ENCODE peak calls at places on chromosomes 2 and 18, in eight cellular contexts. One of them, this sample, is unnamed.

GRCh38 chr2:162232611-162233115 is 10.6 kb downstream of the FAP start:
- DNase-seq in A549: no peak
- DNase-seq in neural progenitor cell: no peak
- DNase-seq in fibroblast of mammary gland: no peak
- DNase-seq in transverse colon: no peak
- DNase-seq in HL-60: no peak
- DNase-seq in CD8-positive, alpha-beta T cell: no peak
- DNase-seq in cardiac muscle cell: no peak
- DNase-seq in this sample: no peak

GRCh38 chr2:226427538-226428307 is 371.9 kb downstream of the IRS1 start:
- DNase-seq in A549: peak; percentile 17
- DNase-seq in cardiac muscle cell: peak; percentile 80
- DNase-seq in transverse colon: no peak
- DNase-seq in fibroblast of mammary gland: peak; percentile 96
- DNase-seq in neural progenitor cell: no peak
- DNase-seq in HL-60: no peak
- DNase-seq in CD8-positive, alpha-beta T cell: no peak
- DNase-seq in this sample: peak; percentile 81

GRCh38 chr2:120758181-120759048 is 22.7 kb downstream of the GLI2 start:
- DNase-seq in neural progenitor cell: peak; percentile 64
- DNase-seq in transverse colon: no peak
- DNase-seq in CD8-positive, alpha-beta T cell: no peak
- DNase-seq in A549: no peak
- DNase-seq in cardiac muscle cell: peak; percentile 97
- DNase-seq in fibroblast of mammary gland: peak; percentile 87
- DNase-seq in HL-60: no peak
- DNase-seq in this sample: peak; percentile 97

GRCh38 chr18:370753-371615 is 103.1 kb upstream of the THOC1 start:
- DNase-seq in cardiac muscle cell: no peak
- DNase-seq in fibroblast of mammary gland: no peak
- DNase-seq in HL-60: no peak
- DNase-seq in neural progenitor cell: no peak
- DNase-seq in A549: no peak
- DNase-seq in CD8-positive, alpha-beta T cell: no peak
- DNase-seq in transverse colon: no peak
- DNase-seq in this sample: no peak

GRCh38 chr2:237512774-237513466 is 25.9 kb downstream of the MLPH start:
- DNase-seq in HL-60: peak; percentile 78
- DNase-seq in neural progenitor cell: peak; percentile 74
- DNase-seq in A549: peak; percentile 72
- DNase-seq in transverse colon: peak; percentile 88
- DNase-seq in cardiac muscle cell: peak; percentile 91
- DNase-seq in fibroblast of mammary gland: peak; percentile 88
- DNase-seq in CD8-positive, alpha-beta T cell: peak; percentile 60
- DNase-seq in this sample: peak; percentile 91

GRCh38 chr18:78727877-78728276 is 251.7 kb upstream of the SALL3 start:
- DNase-seq in cardiac muscle cell: no peak
- DNase-seq in neural progenitor cell: no peak
- DNase-seq in CD8-positive, alpha-beta T cell: no peak
- DNase-seq in HL-60: no peak
- DNase-seq in transverse colon: no peak
- DNase-seq in A549: no peak
- DNase-seq in fibroblast of mammary gland: no peak
- DNase-seq in this sample: no peak

GRCh38 chr2:127398239-127398590 is 10.4 kb upstream of the MAP3K2 start:
- DNase-seq in CD8-positive, alpha-beta T cell: no peak
- DNase-seq in transverse colon: peak; percentile 88
- DNase-seq in HL-60: peak; percentile 53
- DNase-seq in A549: peak; percentile 95
- DNase-seq in fibroblast of mammary gland: peak; percentile 93
- DNase-seq in cardiac muscle cell: peak; percentile 87
- DNase-seq in neural progenitor cell: no peak
- DNase-seq in this sample: peak; percentile 89

GRCh38 chr2:60796573-60797509 is 40.8 kb downstream of the PAPOLG start:
- DNase-seq in fibroblast of mammary gland: no peak
- DNase-seq in cardiac muscle cell: no peak
- DNase-seq in HL-60: peak; percentile 80
- DNase-seq in neural progenitor cell: no peak
- DNase-seq in transverse colon: no peak
- DNase-seq in A549: no peak
- DNase-seq in CD8-positive, alpha-beta T cell: no peak
- DNase-seq in this sample: peak; percentile 18

GRCh38 chr2:18440141-18440605 is 120.3 kb downstream of the RDH14 start:
- DNase-seq in neural progenitor cell: no peak
- DNase-seq in HL-60: no peak
- DNase-seq in cardiac muscle cell: peak; percentile 56
- DNase-seq in transverse colon: no peak
- DNase-seq in fibroblast of mammary gland: peak; percentile 97
- DNase-seq in CD8-positive, alpha-beta T cell: no peak
- DNase-seq in A549: no peak
- DNase-seq in this sample: peak; percentile 49

GRCh38 chr2:62716768-62717167 is 11.3 kb downstream of the EHBP1 start:
- DNase-seq in transverse colon: no peak
- DNase-seq in A549: no peak
- DNase-seq in neural progenitor cell: no peak
- DNase-seq in fibroblast of mammary gland: no peak
- DNase-seq in cardiac muscle cell: no peak
- DNase-seq in CD8-positive, alpha-beta T cell: no peak
- DNase-seq in HL-60: no peak
- DNase-seq in this sample: no peak

GRCh38 chr18:63152791-63153190 is 166.8 kb downstream of the BCL2 start:
- DNase-seq in fibroblast of mammary gland: no peak
- DNase-seq in cardiac muscle cell: no peak
- DNase-seq in transverse colon: no peak
- DNase-seq in neural progenitor cell: no peak
- DNase-seq in CD8-positive, alpha-beta T cell: no peak
- DNase-seq in HL-60: no peak
- DNase-seq in A549: no peak
- DNase-seq in this sample: no peak

GRCh38 chr2:96108578-96109561 is 7.5 kb downstream of the ADRA2B start:
- DNase-seq in A549: no peak
- DNase-seq in fibroblast of mammary gland: peak; percentile 6
- DNase-seq in CD8-positive, alpha-beta T cell: no peak
- DNase-seq in neural progenitor cell: peak; percentile 53
- DNase-seq in HL-60: no peak
- DNase-seq in transverse colon: no peak
- DNase-seq in cardiac muscle cell: peak; percentile 38
- DNase-seq in this sample: no peak

GRCh38 chr2:158542577-158542976 is 85.8 kb downstream of the PKP4 start:
- DNase-seq in HL-60: no peak
- DNase-seq in cardiac muscle cell: no peak
- DNase-seq in CD8-positive, alpha-beta T cell: no peak
- DNase-seq in transverse colon: no peak
- DNase-seq in neural progenitor cell: no peak
- DNase-seq in fibroblast of mammary gland: no peak
- DNase-seq in A549: no peak
- DNase-seq in this sample: no peak

GRCh38 chr2:28423856-28424605 is 31.4 kb downstream of the FOSL2 start:
- DNase-seq in CD8-positive, alpha-beta T cell: peak; percentile 45
- DNase-seq in transverse colon: peak; percentile 48
- DNase-seq in fibroblast of mammary gland: no peak
- DNase-seq in cardiac muscle cell: no peak
- DNase-seq in HL-60: peak; percentile 75
- DNase-seq in neural progenitor cell: no peak
- DNase-seq in A549: no peak
- DNase-seq in this sample: no peak

GRCh38 chr2:118913805-118914645 is 28.0 kb upstream of the MARCO start:
- DNase-seq in cardiac muscle cell: no peak
- DNase-seq in fibroblast of mammary gland: peak; percentile 52
- DNase-seq in HL-60: no peak
- DNase-seq in neural progenitor cell: no peak
- DNase-seq in CD8-positive, alpha-beta T cell: no peak
- DNase-seq in A549: peak; percentile 2
- DNase-seq in transverse colon: no peak
- DNase-seq in this sample: peak; percentile 1

GRCh38 chr2:231854616-231855125 is 68.4 kb downstream of the COPS7B start:
- DNase-seq in HL-60: no peak
- DNase-seq in fibroblast of mammary gland: no peak
- DNase-seq in transverse colon: no peak
- DNase-seq in neural progenitor cell: no peak
- DNase-seq in cardiac muscle cell: no peak
- DNase-seq in CD8-positive, alpha-beta T cell: no peak
- DNase-seq in A549: no peak
- DNase-seq in this sample: no peak

GRCh38 chr2:202014328-202015034 is 19.2 kb upstream of the FZD7 start:
- DNase-seq in A549: no peak
- DNase-seq in CD8-positive, alpha-beta T cell: no peak
- DNase-seq in fibroblast of mammary gland: no peak
- DNase-seq in HL-60: no peak
- DNase-seq in transverse colon: no peak
- DNase-seq in neural progenitor cell: no peak
- DNase-seq in cardiac muscle cell: no peak
- DNase-seq in this sample: no peak

GRCh38 chr2:202005272-202005887 is 28.3 kb upstream of the FZD7 start:
- DNase-seq in HL-60: no peak
- DNase-seq in CD8-positive, alpha-beta T cell: no peak
- DNase-seq in cardiac muscle cell: no peak
- DNase-seq in neural progenitor cell: no peak
- DNase-seq in transverse colon: no peak
- DNase-seq in fibroblast of mammary gland: no peak
- DNase-seq in A549: no peak
- DNase-seq in this sample: no peak

GRCh38 chr2:202009563-202009962 is 24.1 kb upstream of the FZD7 start:
- DNase-seq in fibroblast of mammary gland: no peak
- DNase-seq in CD8-positive, alpha-beta T cell: no peak
- DNase-seq in neural progenitor cell: no peak
- DNase-seq in HL-60: no peak
- DNase-seq in transverse colon: no peak
- DNase-seq in cardiac muscle cell: no peak
- DNase-seq in A549: no peak
- DNase-seq in this sample: no peak

GRCh38 chr2:202007015-202008011 is 26.3 kb upstream of the FZD7 start:
- DNase-seq in HL-60: no peak
- DNase-seq in A549: no peak
- DNase-seq in transverse colon: no peak
- DNase-seq in fibroblast of mammary gland: peak; percentile 17
- DNase-seq in cardiac muscle cell: peak; percentile 21
- DNase-seq in neural progenitor cell: no peak
- DNase-seq in CD8-positive, alpha-beta T cell: no peak
- DNase-seq in this sample: no peak

DNA sequence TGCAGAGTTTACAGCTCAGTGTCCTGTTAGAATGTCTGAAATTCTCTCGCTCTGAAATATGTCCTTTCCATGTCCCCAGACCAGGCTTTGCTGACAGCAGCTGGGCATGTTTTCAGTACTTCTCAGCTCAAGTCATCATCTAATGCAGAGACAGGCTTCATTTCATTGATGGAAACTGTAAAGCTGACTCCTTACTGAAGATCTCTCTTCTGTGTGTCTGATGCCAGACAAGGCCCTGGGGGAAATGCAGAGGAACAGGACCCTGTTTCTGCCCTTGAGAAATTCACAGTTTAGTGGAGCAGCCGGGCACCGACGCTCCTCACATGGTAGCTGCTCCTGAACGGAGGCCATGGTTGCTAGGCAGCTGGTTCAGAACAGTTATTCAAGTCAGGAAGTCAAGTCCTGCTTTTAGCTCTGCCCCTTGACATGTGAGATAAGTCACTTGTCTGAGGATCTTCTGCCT is 24.6 kb upstream of the FZD7 start:
- DNase-seq in transverse colon: no peak
- DNase-seq in cardiac muscle cell: peak; percentile 41
- DNase-seq in A549: no peak
- DNase-seq in CD8-positive, alpha-beta T cell: no peak
- DNase-seq in neural progenitor cell: no peak
- DNase-seq in HL-60: no peak
- DNase-seq in fibroblast of mammary gland: peak; percentile 21
- DNase-seq in this sample: no peak
- H3K4me3 ChIP-seq in transverse colon: no peak overlapping the region
- H3K4me3 ChIP-seq in cardiac muscle cell: no peak overlapping the region
- H3K4me3 ChIP-seq in A549: no peak overlapping the region
- H3K4me3 ChIP-seq in CD8-positive, alpha-beta T cell: no peak overlapping the region
- H3K4me3 ChIP-seq in neural progenitor cell: no peak overlapping the region
- H3K4me3 ChIP-seq in HL-60: no peak overlapping the region
- H3K4me3 ChIP-seq in fibroblast of mammary gland: no peak overlapping the region
- H3K4me3 ChIP-seq in this sample: no peak overlapping the region

GRCh38 chr2:3627500-3628100 is 30.4 kb upstream of the ALLC start:
- DNase-seq in A549: no peak
- DNase-seq in fibroblast of mammary gland: no peak
- DNase-seq in transverse colon: no peak
- DNase-seq in HL-60: no peak
- DNase-seq in CD8-positive, alpha-beta T cell: no peak
- DNase-seq in neural progenitor cell: no peak
- DNase-seq in cardiac muscle cell: no peak
- DNase-seq in this sample: no peak

GRCh38 chr2:3628241-3628679 is 29.7 kb upstream of the ALLC start:
- DNase-seq in A549: no peak
- DNase-seq in HL-60: no peak
- DNase-seq in neural progenitor cell: no peak
- DNase-seq in cardiac muscle cell: no peak
- DNase-seq in CD8-positive, alpha-beta T cell: no peak
- DNase-seq in transverse colon: no peak
- DNase-seq in fibroblast of mammary gland: no peak
- DNase-seq in this sample: no peak

GRCh38 chr2:3626817-3627499 is 31.0 kb upstream of the ALLC start:
- DNase-seq in HL-60: no peak
- DNase-seq in CD8-positive, alpha-beta T cell: no peak
- DNase-seq in neural progenitor cell: no peak
- DNase-seq in transverse colon: no peak
- DNase-seq in cardiac muscle cell: no peak
- DNase-seq in A549: no peak
- DNase-seq in fibroblast of mammary gland: no peak
- DNase-seq in this sample: no peak

GRCh38 chr2:3630631-3631030 is 27.4 kb upstream of the ALLC start:
- DNase-seq in cardiac muscle cell: no peak
- DNase-seq in transverse colon: no peak
- DNase-seq in CD8-positive, alpha-beta T cell: no peak
- DNase-seq in A549: no peak
- DNase-seq in HL-60: no peak
- DNase-seq in fibroblast of mammary gland: no peak
- DNase-seq in neural progenitor cell: no peak
- DNase-seq in this sample: no peak

GRCh38 chr2:3628800-3629199 is 29.2 kb upstream of the ALLC start:
- DNase-seq in A549: no peak
- DNase-seq in cardiac muscle cell: peak; percentile 9
- DNase-seq in fibroblast of mammary gland: no peak
- DNase-seq in CD8-positive, alpha-beta T cell: no peak
- DNase-seq in transverse colon: no peak
- DNase-seq in neural progenitor cell: peak; percentile 72
- DNase-seq in HL-60: peak; percentile 21
- DNase-seq in this sample: no peak
- TF ChIP-seq CTCF in A549: no peak
- TF ChIP-seq CTCF in cardiac muscle cell: no peak
- TF ChIP-seq CTCF in fibroblast of mammary gland: no peak
- TF ChIP-seq CTCF in CD8-positive, alpha-beta T cell: no peak
- TF ChIP-seq CTCF in transverse colon: no peak
- TF ChIP-seq CTCF in neural progenitor cell: peak; percentile 57
- TF ChIP-seq CTCF in HL-60: no peak
- TF ChIP-seq CTCF in this sample: no peak

GRCh38 chr2:218401834-218402370 is 2.2 kb downstream of the CTDSP1 start:
- DNase-seq in fibroblast of mammary gland: no peak
- DNase-seq in neural progenitor cell: no peak
- DNase-seq in CD8-positive, alpha-beta T cell: no peak
- DNase-seq in cardiac muscle cell: no peak
- DNase-seq in HL-60: peak; percentile 69
- DNase-seq in transverse colon: no peak
- DNase-seq in A549: no peak
- DNase-seq in this sample: no peak
- H3K4me3 ChIP-seq in fibroblast of mammary gland: no peak overlapping the region
- H3K4me3 ChIP-seq in neural progenitor cell: no peak overlapping the region
- H3K4me3 ChIP-seq in CD8-positive, alpha-beta T cell: peak overlapping the region; percentile 27
- H3K4me3 ChIP-seq in cardiac muscle cell: no peak overlapping the region
- H3K4me3 ChIP-seq in HL-60: peak overlapping the region; percentile 79
- H3K4me3 ChIP-seq in transverse colon: peak overlapping the region; percentile 97
- H3K4me3 ChIP-seq in A549: no peak overlapping the region
- H3K4me3 ChIP-seq in this sample: peak overlapping the region; percentile 77

GRCh38 chr2:234579231-234579962 is 82.5 kb upstream of the ARL4C start:
- DNase-seq in A549: no peak
- DNase-seq in neural progenitor cell: no peak
- DNase-seq in CD8-positive, alpha-beta T cell: no peak
- DNase-seq in transverse colon: no peak
- DNase-seq in HL-60: no peak
- DNase-seq in fibroblast of mammary gland: peak; percentile 23
- DNase-seq in cardiac muscle cell: no peak
- DNase-seq in this sample: no peak
- TF ChIP-seq CTCF in A549: no peak
- TF ChIP-seq CTCF in neural progenitor cell: no peak
- TF ChIP-seq CTCF in CD8-positive, alpha-beta T cell: no peak
- TF ChIP-seq CTCF in transverse colon: no peak
- TF ChIP-seq CTCF in HL-60: no peak
- TF ChIP-seq CTCF in fibroblast of mammary gland: no peak
- TF ChIP-seq CTCF in cardiac muscle cell: no peak
- TF ChIP-seq CTCF in this sample: no peak